ENCODE peak calls at places on chromosomes 2 and 18, in ten cellular contexts. N is mucosa of descending colon; Z is GM18507; W is IMR-90; I is stimulated activated CD4-positive, alpha-beta T cell treated with anti-CD3 and anti-CD28 coated beads, Interleukin-1b, Interleukin-23, amount 100 ng/mL, for 1 hour; U is AG10803; E is activated naive CD4-positive, alpha-beta T cell treated with anti-CD3 and anti-CD28 coated beads, Interleukin-2, amount 50 U/mL, for 16 hours; T is A673; S is GM06990; R is right lobe of liver. C is an unnamed sample.

GRCh38 chr2:218152777-218153176 is 14.0 kb downstream of the CXCR1 start:
- DNase-seq in N (no peak), Z (no peak), W (no peak), I (no peak), U (no peak), E (no peak), T (no peak), S (no peak), R (no peak), C (no peak)

GRCh38 chr2:98468621-98469236 is 24.1 kb downstream of the INPP4A start:
- DNase-seq in N (no peak), Z (no peak), W (peak), I (no peak), U (no peak), E (peak), T (peak), S (no peak), R (no peak), C (no peak)

GRCh38 chr18:37577051-37577611 is 11.5 kb upstream of the CELF4 start:
- DNase-seq in N (no peak), Z (no peak), W (no peak), I (no peak), U (no peak), E (no peak), T (no peak), S (no peak), R (no peak), C (no peak)

GRCh38 chr2:201795608-201796477 is 10.5 kb upstream of the CDK15 start:
- DNase-seq in N (no peak), Z (peak), W (peak), I (no peak), U (peak), E (no peak), T (peak), S (no peak), R (no peak), C (peak)

GRCh38 chr2:234420406-234420805 is 76.5 kb downstream of the ARL4C start:
- DNase-seq in N (no peak), Z (no peak), W (peak), I (no peak), U (no peak), E (no peak), T (no peak), S (no peak), R (no peak), C (no peak)

GRCh38 chr2:3037196-3038194 is 340.1 kb downstream of the EIPR1 start:
- DNase-seq in N (no peak), Z (no peak), W (no peak), I (no peak), U (no peak), E (no peak), T (no peak), S (no peak), R (peak), C (no peak)

GRCh38 chr2:109630441-109631425 is 16.6 kb downstream of the SOWAHC start:
- DNase-seq in N (no peak), Z (no peak), W (no peak), I (no peak), U (no peak), E (no peak), T (no peak), S (no peak), R (no peak), C (no peak)

GRCh38 chr2:35035883-35036282 is 1319.7 kb upstream of the CRIM1 start:
- DNase-seq in N (no peak), Z (no peak), W (no peak), I (no peak), U (no peak), E (no peak), T (no peak), S (no peak), R (no peak), C (no peak)

GRCh38 chr2:74548919-74549684 is 4.6 kb downstream of the LOXL3 start:
- DNase-seq in N (peak), Z (no peak), W (peak), I (no peak), U (peak), E (no peak), T (peak), S (peak), R (peak), C (peak)

C was measured in fibroblast of gingiva.